ENCODE peak calls at places on chromosomes 6 and 20, in four cellular contexts. One of them, this sample, is unnamed.

GRCh38 chr6:155943635-155944034 is 488.0 kb upstream of the NOX3 start:
- DNase-seq in AG04449: no peak
- DNase-seq in lung: no peak
- DNase-seq in GM12878: no peak
- DNase-seq in this sample: peak

GRCh38 chr6:162123797-162124196 is 603.8 kb downstream of the PRKN start:
- DNase-seq in AG04449: no peak
- DNase-seq in lung: no peak
- DNase-seq in GM12878: no peak
- DNase-seq in this sample: no peak

GRCh38 chr6:7183707-7184106 is 75.9 kb downstream of the RREB1 start:
- DNase-seq in AG04449: no peak
- DNase-seq in lung: no peak
- DNase-seq in GM12878: no peak
- DNase-seq in this sample: no peak

GRCh38 chr6:130366011-130366963 is at the start of gene TMEM200A:
- DNase-seq in AG04449: no peak
- DNase-seq in lung: no peak
- DNase-seq in GM12878: no peak
- DNase-seq in this sample: no peak

GRCh38 chr6:13859871-13860555 is 45.7 kb upstream of the MCUR1 start:
- DNase-seq in AG04449: no peak
- DNase-seq in lung: no peak
- DNase-seq in GM12878: no peak
- DNase-seq in this sample: no peak

GRCh38 chr6:151063339-151063738 is 176.4 kb upstream of the AKAP12 start:
- DNase-seq in AG04449: peak
- DNase-seq in lung: no peak
- DNase-seq in GM12878: no peak
- DNase-seq in this sample: no peak

GRCh38 chr6:69735029-69735428 is 61.8 kb downstream of the LMBRD1 start:
- DNase-seq in AG04449: no peak
- DNase-seq in lung: no peak
- DNase-seq in GM12878: no peak
- DNase-seq in this sample: peak

GRCh38 chr6:14841901-14842421 is 403.9 kb upstream of the JARID2 start:
- DNase-seq in AG04449: peak
- DNase-seq in lung: no peak
- DNase-seq in GM12878: no peak
- DNase-seq in this sample: no peak

GRCh38 chr6:112416885-112417284 is 69.8 kb downstream of the RFPL4B start:
- DNase-seq in AG04449: no peak
- DNase-seq in lung: no peak
- DNase-seq in GM12878: no peak
- DNase-seq in this sample: no peak

GRCh38 chr6:44387346-44388134 is at the start of gene CDC5L:
- DNase-seq in AG04449: peak
- DNase-seq in lung: peak
- DNase-seq in GM12878: peak
- DNase-seq in this sample: peak

GRCh38 chr6:149806127-149806526 is 56.6 kb downstream of the PCMT1 start:
- DNase-seq in AG04449: no peak
- DNase-seq in lung: no peak
- DNase-seq in GM12878: no peak
- DNase-seq in this sample: no peak

GRCh38 chr20:717271-717670 is 41.7 kb upstream of the SCRT2 start:
- DNase-seq in AG04449: no peak
- DNase-seq in lung: no peak
- DNase-seq in GM12878: no peak
- DNase-seq in this sample: no peak

GRCh38 chr6:52326540-52327364 is 35.2 kb upstream of the PAQR8 start:
- DNase-seq in AG04449: no peak
- DNase-seq in lung: no peak
- DNase-seq in GM12878: no peak
- DNase-seq in this sample: peak

GRCh38 chr20:20390393-20390792 is 22.5 kb downstream of the INSM1 start:
- DNase-seq in AG04449: no peak
- DNase-seq in lung: no peak
- DNase-seq in GM12878: no peak
- DNase-seq in this sample: no peak

GRCh38 chr6:168983925-168984324 is 269.7 kb downstream of the THBS2 start:
- DNase-seq in AG04449: no peak
- DNase-seq in lung: no peak
- DNase-seq in GM12878: no peak
- DNase-seq in this sample: no peak

GRCh38 chr20:59735917-59736316 is 131.6 kb downstream of the PHACTR3 start:
- DNase-seq in AG04449: no peak
- DNase-seq in lung: no peak
- DNase-seq in GM12878: no peak
- DNase-seq in this sample: no peak

GRCh38 chr6:133888931-133889556 is at the start of gene TCF21:
- DNase-seq in AG04449: no peak
- DNase-seq in lung: no peak
- DNase-seq in GM12878: no peak
- DNase-seq in this sample: no peak

GRCh38 chr6:9397981-9398559 is 962.7 kb upstream of the SLC35B3 start:
- DNase-seq in AG04449: no peak
- DNase-seq in lung: peak
- DNase-seq in GM12878: no peak
- DNase-seq in this sample: no peak

GRCh38 chr6:12115001-12115400 is 102.9 kb downstream of the HIVEP1 start:
- DNase-seq in AG04449: no peak
- DNase-seq in lung: no peak
- DNase-seq in GM12878: no peak
- DNase-seq in this sample: no peak

GRCh38 chr20:51345601-51346101 is 196.9 kb downstream of the NFATC2 start:
- DNase-seq in AG04449: no peak
- DNase-seq in lung: no peak
- DNase-seq in GM12878: no peak
- DNase-seq in this sample: no peak

GRCh38 chr20:3203315-3204123 is 963 bp downstream of the DDRGK1 start:
- DNase-seq in AG04449: no peak
- DNase-seq in lung: peak
- DNase-seq in GM12878: no peak
- DNase-seq in this sample: no peak

GRCh38 chr6:6003334-6004146 is 3.2 kb downstream of the NRN1 start:
- DNase-seq in AG04449: no peak
- DNase-seq in lung: no peak
- DNase-seq in GM12878: no peak
- DNase-seq in this sample: no peak

GRCh38 chr20:46605978-46606816 is 45.1 kb downstream of the SLC13A3 start:
- DNase-seq in AG04449: no peak
- DNase-seq in lung: no peak
- DNase-seq in GM12878: no peak
- DNase-seq in this sample: no peak

GRCh38 chr6:41371992-41372525 is 36.7 kb downstream of the NCR2 start:
- DNase-seq in AG04449: no peak
- DNase-seq in lung: no peak
- DNase-seq in GM12878: no peak
- DNase-seq in this sample: no peak

GRCh38 chr20:59006864-59007757 is at the start of gene CTSZ:
- DNase-seq in AG04449: no peak
- DNase-seq in lung: peak
- DNase-seq in GM12878: no peak
- DNase-seq in this sample: no peak

DNA sequence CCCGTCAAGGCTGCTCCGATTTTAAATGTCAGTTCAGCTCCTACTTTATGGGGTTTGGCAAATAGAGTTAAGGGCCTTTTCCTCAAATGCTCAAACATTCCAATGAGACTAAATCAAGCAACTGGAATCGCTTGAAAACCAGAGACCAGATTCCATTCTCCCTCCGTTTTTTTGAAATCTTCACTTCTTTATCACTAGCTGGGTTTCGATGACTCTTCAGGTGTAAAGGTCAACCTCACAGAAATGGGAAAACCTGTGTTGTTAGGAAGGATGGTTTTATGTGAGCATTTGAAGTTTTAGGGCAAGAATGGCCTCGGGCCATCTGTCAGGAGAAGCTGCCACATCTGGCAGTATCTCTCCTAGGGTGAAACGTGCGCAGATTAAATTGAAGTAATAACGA is 24.9 kb downstream of the TTLL2 start:
- DNase-seq in AG04449: no peak
- DNase-seq in lung: no peak
- DNase-seq in GM12878: no peak
- DNase-seq in this sample: no peak
- H3K4me3 ChIP-seq in AG04449: no peak
- H3K4me3 ChIP-seq in lung: no peak
- H3K4me3 ChIP-seq in GM12878: no peak
- H3K4me3 ChIP-seq in this sample: no peak

GRCh38 chr6:136921521-136921935 is 573 bp upstream of the SLC35D3 start:
- DNase-seq in AG04449: no peak
- DNase-seq in lung: no peak
- DNase-seq in GM12878: no peak
- DNase-seq in this sample: no peak

GRCh38 chr6:136923116-136923953 is 1.2 kb downstream of the SLC35D3 start:
- DNase-seq in AG04449: no peak
- DNase-seq in lung: no peak
- DNase-seq in GM12878: no peak
- DNase-seq in this sample: no peak

GRCh38 chr6:136921936-136922679 is at the start of gene SLC35D3:
- DNase-seq in AG04449: no peak
- DNase-seq in lung: no peak
- DNase-seq in GM12878: no peak
- DNase-seq in this sample: no peak

GRCh38 chr6:136923954-136924291 is 1.8 kb downstream of the SLC35D3 start:
- DNase-seq in AG04449: no peak
- DNase-seq in lung: no peak
- DNase-seq in GM12878: no peak
- DNase-seq in this sample: no peak

GRCh38 chr6:136922680-136922996 is 537 bp downstream of the SLC35D3 start:
- DNase-seq in AG04449: no peak
- DNase-seq in lung: no peak
- DNase-seq in GM12878: no peak
- DNase-seq in this sample: no peak
- H3K4me3 ChIP-seq in AG04449: peak
- H3K4me3 ChIP-seq in lung: peak
- H3K4me3 ChIP-seq in GM12878: peak
- H3K4me3 ChIP-seq in this sample: peak

GRCh38 chr6:4503700-4504099 is 272.5 kb upstream of the CDYL start:
- DNase-seq in AG04449: no peak
- DNase-seq in lung: no peak
- DNase-seq in GM12878: no peak
- DNase-seq in this sample: no peak
- H3K4me3 ChIP-seq in AG04449: no peak
- H3K4me3 ChIP-seq in lung: no peak
- H3K4me3 ChIP-seq in GM12878: no peak
- H3K4me3 ChIP-seq in this sample: no peak

GRCh38 chr20:37864275-37864674 is 38.7 kb upstream of the VSTM2L start:
- DNase-seq in AG04449: no peak
- DNase-seq in lung: no peak
- DNase-seq in GM12878: no peak
- DNase-seq in this sample: no peak
- H3K4me3 ChIP-seq in AG04449: no peak
- H3K4me3 ChIP-seq in lung: no peak
- H3K4me3 ChIP-seq in GM12878: no peak
- H3K4me3 ChIP-seq in this sample: no peak